ENCODE peak calls at places on chromosomes 6 and 20, in six cellular contexts. V is PC-9, O is endodermal cell, B is psoas muscle, U is fibroblast of lung, Q is neural progenitor cell. G is an unnamed sample.

GRCh38 chr20:34946661-34947060 is 8.9 kb downstream of the GSS start:
- DNase-seq in U (no peak), O (no peak), B (no peak), V (no peak), Q (no peak), G (no peak)

GRCh38 chr6:129590408-129591022 is 119.5 kb downstream of the ARHGAP18 start:
- DNase-seq in O (no peak), Q (no peak), V (peak), B (no peak), U (peak), G (no peak)

GRCh38 chr20:20837574-20838021 is 125.2 kb upstream of the RALGAPA2 start:
- DNase-seq in U (peak), O (peak), Q (peak), V (no peak), B (peak), G (peak)

GRCh38 chr6:31178143-31179041 is 7.9 kb upstream of the POU5F1 start:
- DNase-seq in Q (no peak), U (no peak), B (no peak), V (no peak), O (peak), G (no peak)

GRCh38 chr20:63132715-63133471 is 83.0 kb downstream of the YTHDF1 start:
- DNase-seq in O (peak), Q (no peak), B (no peak), U (no peak), V (no peak), G (peak)

GRCh38 chr6:39005774-39006173 is 42.8 kb upstream of the GLP1R start:
- DNase-seq in O (no peak), V (no peak), U (no peak), Q (no peak), B (no peak), G (no peak)

GRCh38 chr6:28001751-28002150 is 44.7 kb downstream of the OR2B6 start:
- DNase-seq in O (no peak), Q (no peak), B (no peak), U (no peak), V (no peak), G (no peak)

GRCh38 chr6:44297063-44298038 is 15.8 kb downstream of the AARS2 start:
- DNase-seq in V (no peak), Q (peak), B (peak), O (peak), U (no peak), G (peak)

GRCh38 chr6:25490018-25490865 is 161.8 kb upstream of the SCGN start:
- DNase-seq in B (peak), V (peak), Q (peak), U (peak), O (peak), G (peak)

GRCh38 chr6:152630832-152631231 is 6.3 kb downstream of the SYNE1 start:
- DNase-seq in O (no peak), V (no peak), U (no peak), Q (no peak), B (no peak), G (no peak)

GRCh38 chr6:118509009-118509617 is 39.0 kb upstream of the PLN start:
- DNase-seq in O (peak), B (no peak), V (no peak), U (peak), Q (peak), G (no peak)

GRCh38 chr6:87921034-87921433 is 126.6 kb upstream of the SPACA1 start:
- DNase-seq in U (no peak), Q (no peak), B (no peak), O (no peak), V (no peak), G (no peak)

GRCh38 chr20:35005463-35005961 is 49.8 kb downstream of the MYH7B start:
- DNase-seq in V (no peak), Q (no peak), O (peak), U (no peak), B (peak), G (peak)

GRCh38 chr6:24720131-24720603 is 1.2 kb upstream of the C6orf62 start:
- DNase-seq in V (no peak), O (peak), U (peak), B (peak), Q (peak), G (peak)

GRCh38 chr20:10580700-10581099 is 93.1 kb downstream of the JAG1 start:
- DNase-seq in U (no peak), O (no peak), V (no peak), B (no peak), Q (no peak), G (no peak)

GRCh38 chr6:89297695-89298351 is 17.3 kb downstream of the GABRR2 start:
- DNase-seq in Q (peak), B (peak), V (peak), O (no peak), U (peak), G (peak)

DNA sequence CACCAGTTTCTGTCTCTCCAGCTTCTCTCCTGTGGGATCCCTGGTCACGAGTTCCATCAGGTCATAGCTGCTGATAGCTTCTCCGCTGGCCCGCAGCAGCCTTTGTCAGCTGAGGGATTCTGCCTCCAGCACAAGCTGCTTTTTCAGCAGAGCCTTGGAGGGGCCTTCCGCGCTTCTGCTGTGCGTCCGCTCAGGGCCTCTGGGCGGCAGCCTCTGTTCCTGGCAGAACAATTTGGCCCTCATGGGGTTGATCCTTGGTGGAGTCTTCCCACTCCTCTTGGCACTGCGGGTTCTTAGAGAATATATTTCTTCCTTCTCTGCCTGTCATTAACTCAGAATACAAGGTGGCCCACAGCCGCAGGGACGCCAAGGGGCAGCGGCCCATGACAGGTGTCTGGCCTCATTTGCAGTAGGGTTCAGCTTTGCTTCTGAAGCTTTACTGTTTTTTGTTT is 158.8 kb downstream of the DTNBP1 start:
- DNase-seq in Q (peak), B (peak), V (no peak), U (peak), O (no peak), G (peak)
- TF ChIP-seq CTCF in Q (peak), B (peak), V (no peak), U (peak), O (peak), G (no peak)

DNA sequence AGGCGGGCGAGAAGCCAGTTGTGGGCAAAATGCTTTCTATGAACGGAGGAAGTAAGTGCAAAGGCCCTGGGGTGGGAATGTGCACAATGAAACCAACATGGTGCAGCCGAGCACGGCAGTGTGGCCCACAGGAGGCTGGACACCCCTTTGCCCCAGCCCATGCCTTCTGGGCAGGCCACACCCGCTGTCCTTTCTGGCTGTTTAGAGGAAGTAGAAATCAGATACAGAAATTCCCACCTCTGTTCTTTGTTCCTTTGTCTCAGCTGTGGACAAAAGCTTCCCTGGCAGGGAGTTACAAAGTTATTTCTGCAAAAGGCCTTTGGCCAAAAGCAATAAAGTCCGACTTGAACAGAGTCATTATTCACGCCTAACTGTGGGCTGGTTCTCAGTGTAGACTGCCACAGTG is 11.9 kb downstream of the SULF2 start:
- DNase-seq in U (no peak), O (no peak), B (no peak), Q (no peak), V (no peak), G (no peak)
- TF ChIP-seq CTCF in U (no peak), O (no peak), B (no peak), Q (no peak), V (no peak), G (no peak)

DNA sequence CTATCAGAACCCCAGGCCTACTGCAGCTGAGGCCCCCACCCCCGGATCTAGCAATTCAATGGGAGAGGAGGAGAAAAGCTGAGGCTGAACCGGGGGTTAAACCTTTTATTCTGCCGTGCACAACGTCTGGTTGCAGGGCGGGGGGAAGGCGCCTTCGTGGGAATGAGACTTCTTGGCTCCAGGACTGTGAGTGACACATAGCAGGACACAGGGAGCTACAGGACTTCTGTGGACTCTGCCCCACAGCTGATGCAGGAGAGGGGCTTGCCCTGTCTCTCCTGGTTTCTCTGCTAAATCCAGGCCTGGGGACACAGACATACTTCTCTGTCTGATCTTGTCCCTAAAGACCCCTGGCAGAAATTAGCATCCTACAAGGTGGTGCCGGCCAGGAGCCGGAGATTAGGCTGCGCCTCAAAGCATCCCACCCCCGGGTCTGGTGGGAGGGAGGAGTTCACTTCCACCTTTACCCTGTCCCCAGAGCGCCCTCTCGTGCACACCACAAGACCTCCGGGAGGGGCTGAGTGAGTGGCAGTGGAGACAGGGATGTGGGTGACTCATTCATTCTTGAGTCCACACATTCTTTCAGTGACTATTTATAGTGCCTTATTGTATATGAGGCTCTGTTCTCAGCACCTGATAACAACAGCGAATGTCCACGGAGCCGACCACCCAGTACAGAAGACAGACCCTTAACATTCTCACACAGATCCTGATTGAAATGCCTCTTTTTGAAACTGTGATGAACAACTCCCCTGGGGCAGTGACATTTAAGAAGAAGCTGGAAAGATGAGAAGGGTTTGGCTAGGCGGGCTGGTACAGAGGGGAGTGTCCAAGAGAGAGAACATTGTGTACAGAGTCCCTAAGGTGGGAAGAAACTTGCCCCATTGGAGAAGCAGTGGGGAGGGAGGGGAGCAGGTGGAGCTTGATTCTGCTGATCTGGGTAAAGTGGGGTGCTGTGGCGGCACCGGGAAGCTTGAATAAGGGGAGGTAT is 38.9 kb downstream of the GMPR start:
- DNase-seq in O (peak), B (peak), V (peak), Q (peak), U (peak), G (peak)
- TF ChIP-seq CTCF in O (peak), B (peak), V (peak), Q (peak), U (peak), G (peak)

DNA sequence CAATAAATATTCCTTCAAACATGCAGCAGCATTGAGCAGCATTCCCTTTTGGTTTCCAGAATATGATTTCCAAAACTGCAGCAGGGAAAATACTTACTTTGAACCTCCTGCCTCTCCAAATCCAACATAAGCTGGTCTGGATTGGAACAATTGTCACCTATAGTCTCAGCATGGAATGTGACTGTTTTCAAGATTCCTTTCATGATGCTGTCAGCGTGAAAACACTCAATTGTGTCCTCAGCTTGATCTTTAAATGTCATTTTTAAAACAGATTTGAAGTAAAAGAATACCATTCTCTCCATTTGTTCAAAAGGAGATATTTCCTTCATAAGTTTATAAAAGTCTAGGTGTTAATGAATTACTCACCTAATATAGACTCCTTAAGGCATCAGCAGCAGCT is 993.9 kb downstream of the EYS start:
- DNase-seq in V (no peak), O (no peak), U (no peak), B (no peak), Q (peak), G (no peak)
- TF ChIP-seq CTCF in V (no peak), O (no peak), U (no peak), B (no peak), Q (no peak), G (no peak)

DNA sequence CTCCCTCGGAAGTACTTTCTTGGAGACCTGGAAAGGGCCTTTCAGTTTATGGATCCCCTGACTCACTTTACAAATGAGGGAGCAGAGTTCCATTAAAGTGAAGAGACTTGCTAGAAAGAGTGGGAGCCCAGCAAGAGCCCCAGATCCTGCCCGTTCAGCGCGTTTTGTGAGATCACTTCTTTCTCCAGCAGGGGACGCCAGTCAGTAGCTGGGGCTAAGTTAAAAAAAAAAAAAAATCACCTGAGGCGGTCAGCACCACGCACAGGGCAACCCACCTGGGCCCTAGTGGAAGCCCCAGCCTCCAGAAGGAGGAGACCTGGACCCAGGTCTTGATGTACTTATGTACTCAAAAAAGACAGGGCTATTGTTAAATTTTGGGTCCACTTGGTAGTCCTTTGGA is 274.5 kb upstream of the RNF24 start:
- DNase-seq in V (no peak), Q (no peak), B (no peak), O (peak), U (no peak), G (no peak)
- TF ChIP-seq CTCF in V (peak), Q (peak), B (no peak), O (peak), U (no peak), G (no peak)

DNA sequence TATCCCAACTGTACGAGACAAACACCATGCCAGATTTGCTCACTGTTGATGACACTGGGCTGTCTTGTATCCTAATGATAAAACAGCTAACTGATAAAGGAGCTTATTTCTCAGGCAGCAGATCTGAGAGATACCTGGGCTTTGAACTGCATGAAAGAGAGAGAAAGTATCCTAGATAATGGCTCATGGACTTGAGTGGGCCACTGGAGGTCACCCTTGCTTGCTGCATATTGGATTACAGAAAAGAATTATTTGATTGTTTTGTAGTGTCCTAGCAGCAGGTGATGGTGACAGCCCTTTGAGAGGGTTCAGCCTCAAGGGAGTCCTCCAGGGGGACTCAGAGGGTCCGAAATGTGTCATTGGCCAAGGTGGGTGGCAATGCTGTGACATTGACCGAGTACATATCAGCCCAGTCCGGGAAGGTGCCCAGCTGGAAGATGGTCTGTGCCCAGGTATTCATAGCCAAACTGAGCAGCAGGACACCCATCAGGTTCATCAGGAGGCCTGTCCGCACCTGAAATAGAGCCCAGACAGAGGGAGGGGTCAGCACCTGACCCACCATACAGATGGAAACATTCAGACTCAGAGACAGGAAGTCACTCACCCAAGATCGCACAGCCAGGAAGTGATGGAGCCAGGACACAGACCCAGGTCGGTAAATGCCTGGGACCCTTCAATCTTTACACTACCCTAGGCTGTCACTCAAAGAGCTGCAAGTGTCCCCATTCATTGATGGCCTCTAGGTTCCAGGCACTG is 9.4 kb upstream of the OCSTAMP start:
- DNase-seq in V (no peak), B (no peak), Q (no peak), U (no peak), O (no peak), G (no peak)
- TF ChIP-seq CTCF in V (peak), B (no peak), Q (no peak), U (no peak), O (peak), G (no peak)

G was measured in ovary.